ENCODE peak calls at places on chromosomes 11 and 22, in nine cellular contexts. N, D, G, P, I, Q, A, H and L are unnamed samples.

GRCh38 chr11:7904910-7905309 is 26.2 kb downstream of the OR10A6 start:
- DNase-seq in P (no peak), I (no peak), G (no peak), N (no peak), A (no peak), H (no peak), D (no peak), Q (no peak), L (no peak)

GRCh38 chr11:124670732-124671131 is 2.8 kb downstream of the SIAE start:
- DNase-seq in P (no peak), G (no peak), I (no peak), H (no peak), N (no peak), D (peak; percentile 89), Q (no peak), A (no peak), L (no peak)

GRCh38 chr11:102415252-102415916 is 37.2 kb downstream of the TMEM123 start:
- DNase-seq in A (no peak), Q (no peak), I (no peak), D (no peak), H (no peak), P (no peak), G (no peak), N (no peak), L (no peak)

GRCh38 chr22:27238935-27239510 is 562.5 kb downstream of the MN1 start:
- DNase-seq in I (peak; percentile 96), D (no peak), A (peak; percentile 86), Q (peak; percentile 77), P (peak; percentile 91), H (no peak), G (no peak), N (peak; percentile 61), L (peak; percentile 74)

GRCh38 chr11:45266693-45267451 is 19.3 kb downstream of the SYT13 start:
- DNase-seq in P (peak; percentile 38), D (peak; percentile 46), H (no peak), N (no peak), I (no peak), A (no peak), G (no peak), Q (no peak), L (no peak)

GRCh38 chr11:64747961-64748715 is 4.2 kb upstream of the RASGRP2 start:
- DNase-seq in I (peak; percentile 32), D (no peak), A (no peak), G (no peak), P (no peak), Q (no peak), N (no peak), H (no peak), L (no peak)

GRCh38 chr11:116576523-116576922 is 196.3 kb downstream of the BUD13 start:
- DNase-seq in P (no peak), G (no peak), H (no peak), N (no peak), I (no peak), D (peak; percentile 10), Q (no peak), A (no peak), L (peak; percentile 7)

GRCh38 chr11:71221201-71221600 is 31.2 kb downstream of the SHANK2 start:
- DNase-seq in G (no peak), N (no peak), H (no peak), I (no peak), A (peak; percentile 38), D (no peak), P (no peak), Q (no peak), L (no peak)

GRCh38 chr11:107221743-107222142 is 203.5 kb upstream of the GUCY1A2 start:
- DNase-seq in H (no peak), Q (no peak), I (no peak), D (no peak), G (no peak), A (no peak), P (no peak), N (no peak), L (no peak)

DNA sequence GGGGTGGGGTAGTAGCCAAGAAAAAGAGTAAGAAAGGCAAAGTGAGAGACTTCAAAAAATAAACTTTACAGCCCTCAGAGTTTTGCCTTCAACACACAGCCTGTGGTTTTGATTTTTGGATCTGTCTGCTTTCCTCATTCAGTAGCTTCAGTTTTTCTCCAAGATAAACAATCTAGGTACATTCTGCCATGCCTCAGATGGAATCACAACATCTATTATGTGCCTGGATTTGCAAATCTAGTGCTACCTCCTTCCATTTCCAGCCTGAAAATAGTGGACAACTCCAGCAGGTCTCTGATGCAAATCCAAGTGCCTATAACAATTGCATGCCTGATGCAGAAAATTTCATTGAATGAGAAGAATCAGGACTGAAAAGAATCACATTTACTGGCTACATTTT is 206.6 kb upstream of the GUCY1A2 start:
- DNase-seq in D (no peak), H (no peak), I (no peak), A (no peak), N (no peak), Q (no peak), G (no peak), P (no peak), L (no peak)
- TF ChIP-seq POLR2A in D (no peak), H (no peak), I (no peak), A (no peak), N (no peak), Q (no peak), G (no peak), P (no peak), L (no peak)

DNA sequence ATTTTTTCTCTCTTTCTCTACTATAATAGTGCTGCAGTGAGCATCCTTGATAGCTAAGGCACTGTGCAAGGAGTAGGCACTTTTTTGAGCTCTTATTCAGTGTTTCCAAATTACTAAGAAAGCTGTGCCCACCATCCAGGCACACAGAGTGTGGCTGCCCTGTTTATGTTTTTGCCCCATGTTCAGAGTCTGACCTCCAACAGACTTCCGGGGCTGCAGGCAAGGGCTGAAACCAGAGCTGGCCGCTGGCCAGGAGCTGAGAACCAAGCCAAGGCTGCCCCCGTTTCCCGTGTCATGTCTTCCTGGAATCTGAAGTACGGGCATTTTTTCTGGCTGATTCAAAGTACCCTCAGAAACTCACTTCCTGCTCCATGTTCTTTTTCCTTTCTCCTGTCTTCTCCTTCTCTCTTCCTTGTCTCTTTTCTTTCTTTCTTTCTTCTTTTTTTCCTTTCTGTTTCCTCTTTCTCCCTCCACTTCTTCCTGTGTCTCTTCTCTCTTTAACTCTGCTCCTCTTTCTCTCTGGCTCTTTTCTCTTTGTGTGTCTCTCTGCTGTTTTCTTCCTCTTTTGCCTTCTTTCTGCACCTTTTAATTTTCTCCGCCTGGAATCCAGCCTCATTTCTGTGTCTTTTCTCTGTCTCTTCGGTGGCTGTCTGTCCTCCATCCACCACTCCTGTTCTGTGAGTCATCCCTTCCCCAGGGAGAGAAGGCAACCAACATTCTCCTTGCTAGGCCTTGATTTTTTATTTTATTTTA is 17.0 kb upstream of the KCTD14 start:
- DNase-seq in N (peak; percentile 81), P (peak; percentile 63), A (peak; percentile 81), Q (peak; percentile 76), G (peak; percentile 37), D (peak; percentile 76), I (peak; percentile 82), H (no peak), L (peak; percentile 64)
- TF ChIP-seq POLR2A in N (no peak), P (no peak), A (no peak), Q (no peak), G (no peak), D (peak; percentile 37), I (no peak), H (no peak), L (peak; percentile 22)

GRCh38 chr22:50546326-50547230 is 879 bp downstream of the KLHDC7B start:
- DNase-seq in I (no peak), D (no peak), H (no peak), G (no peak), P (no peak), A (no peak), Q (no peak), N (no peak), L (no peak)

GRCh38 chr22:50545522-50546325 is at the start of gene KLHDC7B:
- DNase-seq in P (no peak), Q (no peak), G (no peak), H (no peak), D (peak; percentile 60), N (no peak), A (no peak), I (no peak), L (no peak)

GRCh38 chr22:50542416-50542927 is 3.2 kb upstream of the KLHDC7B start:
- DNase-seq in A (no peak), P (no peak), D (peak; percentile 93), H (no peak), Q (no peak), N (no peak), G (no peak), I (no peak), L (no peak)

GRCh38 chr22:50544746-50545253 is 899 bp upstream of the KLHDC7B start:
- DNase-seq in A (no peak), G (no peak), N (peak; percentile 69), H (no peak), P (no peak), Q (peak; percentile 46), I (no peak), D (peak; percentile 42), L (no peak)

DNA sequence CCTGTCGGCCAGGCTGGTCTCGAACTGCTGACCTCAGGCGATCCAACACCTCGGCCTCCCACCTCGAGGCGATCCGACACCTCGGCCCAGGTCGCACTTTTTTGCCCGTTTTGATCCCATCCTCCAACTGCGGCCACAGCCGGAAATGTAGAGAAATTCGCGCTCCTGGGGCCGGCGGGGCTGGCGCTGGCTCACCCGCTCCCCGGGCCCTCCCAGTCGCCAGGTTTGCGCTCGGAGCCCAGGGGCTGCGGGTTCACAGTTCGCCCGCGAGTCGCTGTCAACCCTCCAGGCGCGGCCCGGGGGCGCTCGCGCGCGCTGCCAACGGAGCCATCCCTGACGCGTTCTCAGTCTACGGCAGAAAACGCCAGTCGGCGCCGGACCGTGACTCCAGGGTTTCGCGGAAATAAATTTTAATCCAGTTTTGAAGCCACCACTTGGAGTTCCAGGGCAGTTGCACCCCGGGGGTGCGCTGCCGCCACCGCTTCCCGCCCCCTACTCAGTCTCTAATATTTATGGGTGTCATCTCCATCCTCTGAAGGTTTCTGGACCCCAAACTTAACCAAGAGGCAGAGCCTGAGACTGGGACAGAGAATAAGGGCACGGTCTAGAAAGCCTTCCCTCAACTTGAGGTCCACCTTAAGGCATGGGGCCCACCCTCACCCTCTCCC is 1.5 kb upstream of the KLHDC7B start:
- DNase-seq in H (no peak), N (peak; percentile 74), P (peak; percentile 82), G (peak; percentile 80), D (peak; percentile 91), I (peak; percentile 72), Q (peak; percentile 82), A (peak; percentile 81), L (no peak)
- TF ChIP-seq POLR2A in H (no peak), N (no peak), P (no peak), G (no peak), D (no peak), I (no peak), Q (no peak), A (no peak), L (no peak)

GRCh38 chr22:41943661-41944209 is 3.2 kb downstream of the CENPM start:
- DNase-seq in A (no peak), N (no peak), D (no peak), P (no peak), H (no peak), Q (no peak), I (no peak), G (no peak), L (no peak)

GRCh38 chr22:41936894-41937169 is 10.1 kb downstream of the CENPM start:
- DNase-seq in H (no peak), Q (no peak), G (no peak), I (no peak), N (no peak), D (no peak), P (no peak), A (no peak), L (no peak)

GRCh38 chr22:41940853-41941765 is 5.8 kb downstream of the CENPM start:
- DNase-seq in H (no peak), A (peak; percentile 91), G (no peak), I (peak; percentile 89), N (peak; percentile 84), D (peak; percentile 81), P (peak; percentile 74), Q (peak; percentile 90), L (peak; percentile 55)

GRCh38 chr22:41935015-41935908 is 8.7 kb upstream of the TNFRSF13C start:
- DNase-seq in A (no peak), P (no peak), D (no peak), Q (no peak), H (no peak), I (no peak), N (no peak), G (no peak), L (no peak)

GRCh38 chr22:41939981-41940852 is 6.7 kb downstream of the CENPM start:
- DNase-seq in Q (no peak), P (peak; percentile 67), A (no peak), G (no peak), N (peak; percentile 40), D (peak; percentile 64), H (no peak), I (no peak), L (no peak)
- TF ChIP-seq POLR2A in Q (no peak), P (no peak), A (no peak), G (peak; percentile 91), N (no peak), D (no peak), H (no peak), I (no peak), L (no peak)